ENCODE peak calls at places on chromosomes 4 and X, in ten cellular contexts. E is fibroblast of lung, D is tibial artery, S is HCT116, Z is IMR-90, H is A549, W is adrenal gland, L is psoas muscle, Y is upper lobe of left lung, G is epithelial cell of esophagus. M is an unnamed sample.

GRCh38 chr4:123980736-123981285 is 584.2 kb downstream of the SPRY1 start:
- DNase-seq in E (no peak), D (no peak), S (no peak), Z (no peak), H (no peak), W (no peak), L (no peak), Y (no peak), G (no peak), M (peak; percentile 68)

GRCh38 chrX:152878976-152879755 is 18.7 kb upstream of the ZNF185 start:
- DNase-seq in E (no peak), D (no peak), S (no peak), Z (no peak), H (no peak), W (no peak), L (no peak), Y (no peak), G (peak; percentile 91), M (no peak)

GRCh38 chrX:69163936-69164741 is 1.1 kb downstream of the PJA1 start:
- DNase-seq in E (no peak), D (no peak), S (no peak), Z (no peak), H (no peak), W (no peak), L (no peak), Y (peak; percentile 40), G (peak; percentile 27), M (peak; percentile 13)

GRCh38 chr4:95728145-95728544 is 111.7 kb upstream of the PDHA2 start:
- DNase-seq in E (peak; percentile 11), D (no peak), S (no peak), Z (no peak), H (no peak), W (no peak), L (no peak), Y (no peak), G (peak; percentile 71), M (peak; percentile 87)

GRCh38 chr4:3031357-3032064 is 42.8 kb downstream of the HTT-AS start:
- DNase-seq in E (no peak), D (no peak), S (no peak), Z (no peak), H (no peak), W (peak; percentile 25), L (no peak), Y (peak; percentile 82), G (peak; percentile 32), M (no peak)

GRCh38 chrX:146863566-146863965 is 49.0 kb upstream of the CXorf51A start:
- DNase-seq in E (no peak), D (no peak), S (no peak), Z (peak; percentile 6), H (no peak), W (no peak), L (no peak), Y (no peak), G (no peak), M (no peak)

GRCh38 chr4:123234966-123235365 is 161.6 kb upstream of the SPRY1 start:
- DNase-seq in E (no peak), D (no peak), S (no peak), Z (no peak), H (no peak), W (no peak), L (no peak), Y (no peak), G (no peak), M (no peak)

GRCh38 chrX:14899607-14900006 is 26.4 kb downstream of the MOSPD2 start:
- DNase-seq in E (peak; percentile 47), D (no peak), S (peak; percentile 15), Z (peak; percentile 78), H (peak; percentile 22), W (no peak), L (no peak), Y (no peak), G (peak; percentile 54), M (peak; percentile 45)

GRCh38 chrX:107978707-107979307 is 3.4 kb downstream of the TEX13B start:
- DNase-seq in E (peak; percentile 48), D (no peak), S (peak; percentile 12), Z (peak; percentile 19), H (peak; percentile 48), W (no peak), L (no peak), Y (no peak), G (peak; percentile 30), M (peak; percentile 59)
- TF ChIP-seq CTCF in E (peak; percentile 55), D (peak; percentile 21), S (peak; percentile 53), Z (peak; percentile 41), H (peak; percentile 54), W (peak; percentile 26), L (peak; percentile 26), Y (peak; percentile 6), G (peak; percentile 60), M (peak; percentile 57)

GRCh38 chr4:183801460-183802168 is 103.5 kb upstream of the STOX2 start:
- DNase-seq in E (no peak), D (no peak), S (no peak), Z (no peak), H (no peak), W (no peak), L (no peak), Y (peak; percentile 84), G (no peak), M (no peak)

GRCh38 chr4:183797445-183798248 is 107.5 kb upstream of the STOX2 start:
- DNase-seq in E (peak; percentile 14), D (no peak), S (no peak), Z (no peak), H (peak; percentile 45), W (no peak), L (peak; percentile 60), Y (peak; percentile 70), G (peak; percentile 43), M (peak; percentile 6)

GRCh38 chr4:183798249-183798920 is 106.7 kb upstream of the STOX2 start:
- DNase-seq in E (no peak), D (no peak), S (no peak), Z (no peak), H (no peak), W (no peak), L (no peak), Y (no peak), G (peak; percentile 42), M (no peak)

GRCh38 chr4:183797041-183797444 is 108.1 kb upstream of the STOX2 start:
- DNase-seq in E (no peak), D (no peak), S (no peak), Z (no peak), H (peak; percentile 50), W (no peak), L (peak; percentile 57), Y (peak; percentile 74), G (peak; percentile 17), M (no peak)

GRCh38 chr4:183798921-183799307 is 106.2 kb upstream of the STOX2 start:
- DNase-seq in E (no peak), D (no peak), S (no peak), Z (no peak), H (no peak), W (no peak), L (no peak), Y (no peak), G (peak; percentile 7), M (no peak)
- H3K4me3 ChIP-seq in E (no peak overlapping the region), D (no peak overlapping the region), S (peak overlapping the region; percentile 42), Z (no peak overlapping the region), H (no peak overlapping the region), W (no peak overlapping the region), L (peak overlapping the region; percentile 70), Y (peak overlapping the region; percentile 59), G (peak overlapping the region; percentile 31), M (no peak overlapping the region)

DNA sequence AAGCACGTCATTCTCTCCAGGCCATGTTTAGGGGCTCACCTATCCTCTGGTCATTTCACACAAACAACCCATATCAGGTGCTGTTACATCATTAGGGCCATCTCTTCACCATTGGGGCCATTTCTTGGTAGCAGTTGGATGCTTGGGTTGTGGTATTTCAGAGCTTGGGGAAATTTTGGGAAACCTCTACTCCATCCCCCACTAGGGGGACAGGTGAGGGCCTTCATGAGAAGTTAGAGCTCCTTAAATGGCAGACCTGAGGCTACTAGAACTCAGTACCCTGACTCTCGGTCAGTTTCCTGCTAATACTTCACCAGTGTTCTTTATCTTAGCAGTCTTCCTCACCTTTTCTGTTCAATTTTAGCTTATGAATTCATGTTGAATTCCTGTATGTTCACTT is 50.2 kb downstream of the ZNF827 start:
- DNase-seq in E (no peak), D (no peak), S (no peak), Z (no peak), H (no peak), W (no peak), L (no peak), Y (no peak), G (no peak), M (no peak)
- TF ChIP-seq CTCF in E (peak; percentile 12), D (no peak), S (peak; percentile 41), Z (no peak), H (no peak), W (no peak), L (no peak), Y (no peak), G (peak; percentile 13), M (peak; percentile 26)

GRCh38 chr4:41141910-41142309 is 72.4 kb downstream of the APBB2 start:
- DNase-seq in E (peak; percentile 97), D (no peak), S (no peak), Z (peak; percentile 86), H (peak; percentile 19), W (no peak), L (no peak), Y (no peak), G (peak; percentile 45), M (peak; percentile 73)

GRCh38 chr4:41143721-41144379 is 70.5 kb downstream of the APBB2 start:
- DNase-seq in E (peak; percentile 52), D (no peak), S (no peak), Z (no peak), H (no peak), W (no peak), L (no peak), Y (no peak), G (no peak), M (peak; percentile 58)

GRCh38 chr4:41144812-41145211 is 69.5 kb downstream of the APBB2 start:
- DNase-seq in E (no peak), D (no peak), S (no peak), Z (no peak), H (no peak), W (no peak), L (no peak), Y (no peak), G (peak; percentile 65), M (peak; percentile 29)

GRCh38 chr4:41142356-41142755 is 72.0 kb downstream of the APBB2 start:
- DNase-seq in E (peak; percentile 26), D (peak; percentile 76), S (no peak), Z (no peak), H (no peak), W (no peak), L (no peak), Y (no peak), G (no peak), M (peak; percentile 56)

DNA sequence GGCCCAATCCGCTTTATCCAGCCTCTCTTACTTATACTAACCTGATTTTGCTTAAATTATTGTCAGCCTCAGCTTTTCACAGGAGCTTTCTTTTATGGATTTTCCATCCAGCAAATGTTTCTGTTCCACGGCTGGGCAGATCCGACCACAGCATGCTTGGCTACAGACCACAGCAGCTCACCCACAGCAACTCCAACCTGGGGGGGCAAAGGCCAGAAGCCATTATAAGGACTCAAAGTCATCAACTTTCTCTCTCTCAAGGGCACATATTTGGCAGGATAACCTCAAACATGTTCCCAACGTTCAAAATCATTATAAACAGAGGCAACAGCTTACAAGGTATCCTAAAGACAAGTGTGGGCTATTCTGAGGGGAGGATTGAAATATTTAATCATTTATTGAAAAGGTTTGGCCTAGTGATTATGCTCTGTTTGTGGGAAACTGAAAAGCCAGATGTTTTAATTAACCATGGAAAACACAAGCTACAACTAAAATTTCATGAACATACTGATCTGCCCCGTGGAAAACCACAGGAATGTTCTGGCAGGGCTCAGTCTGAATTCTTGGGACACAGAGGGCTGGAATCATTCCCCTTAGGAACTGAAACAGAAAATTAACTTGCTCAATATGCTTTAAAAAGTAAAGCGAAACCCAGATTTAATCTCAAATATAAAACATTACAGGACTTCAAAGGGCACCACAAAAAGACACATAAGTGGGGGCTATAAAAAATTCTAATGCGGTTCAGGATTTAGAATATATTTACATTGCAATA is 71.2 kb downstream of the APBB2 start:
- DNase-seq in E (peak; percentile 97), D (peak; percentile 84), S (no peak), Z (peak; percentile 92), H (no peak), W (peak; percentile 64), L (peak; percentile 63), Y (peak; percentile 67), G (peak; percentile 55), M (peak; percentile 96)
- H3K4me3 ChIP-seq in E (peak overlapping the region; percentile 40), D (peak overlapping the region; percentile 29), S (no peak overlapping the region), Z (no peak overlapping the region), H (no peak overlapping the region), W (no peak overlapping the region), L (peak overlapping the region; percentile 3), Y (no peak overlapping the region), G (no peak overlapping the region), M (no peak overlapping the region)